ENCODE peak calls at places on chromosomes 7 and 10, in four cellular contexts. F, E, V and L are unnamed samples.

GRCh38 chr7:128829391-128830166 is 627 bp upstream of the FLNC start:
- DNase-seq in F (no peak), E (peak), V (peak), L (no peak)

GRCh38 chr7:154674191-154674590 is 328.7 kb downstream of the PAXIP1 start:
- DNase-seq in F (no peak), E (no peak), V (no peak), L (no peak)

GRCh38 chr7:45972629-45973312 is 51.7 kb upstream of the IGFBP3 start:
- DNase-seq in F (no peak), E (no peak), V (no peak), L (no peak)

GRCh38 chr10:110394898-110395297 is 90.2 kb upstream of the SMNDC1 start:
- DNase-seq in F (no peak), E (no peak), V (no peak), L (no peak)

GRCh38 chr10:120460776-120461175 is 3.7 kb downstream of the PLPP4 start:
- DNase-seq in F (no peak), E (peak), V (no peak), L (no peak)

GRCh38 chr7:94620703-94621118 is 35.2 kb downstream of the SGCE start:
- DNase-seq in F (no peak), E (peak), V (peak), L (peak)

GRCh38 chr10:92913973-92914372 is 65.7 kb downstream of the EXOC6 start:
- DNase-seq in F (no peak), E (no peak), V (no peak), L (no peak)

GRCh38 chr7:77501165-77501515 is 36.0 kb upstream of the PTPN12 start:
- DNase-seq in F (no peak), E (no peak), V (no peak), L (no peak)

GRCh38 chr10:29039091-29039490 is 249.8 kb upstream of the LYZL1 start:
- DNase-seq in F (no peak), E (no peak), V (no peak), L (no peak)

GRCh38 chr7:135111379-135111778 is 36.5 kb upstream of the TMEM140 start:
- DNase-seq in F (no peak), E (peak), V (no peak), L (no peak)

GRCh38 chr7:20331231-20331880 is 656 bp downstream of the ITGB8 start:
- DNase-seq in F (no peak), E (peak), V (peak), L (peak)

GRCh38 chr7:44787762-44788161 is 8.7 kb upstream of the PPIA start:
- DNase-seq in F (no peak), E (no peak), V (no peak), L (no peak)

GRCh38 chr7:103710247-103710646 is 264.2 kb upstream of the SLC26A5 start:
- DNase-seq in F (no peak), E (peak), V (no peak), L (no peak)